ENCODE peak calls at places on chromosomes 16 and 17, in six cellular contexts. L, K, X, U, F and E are unnamed samples.

GRCh38 chr17:45648642-45649041 is 135.5 kb upstream of the CRHR1 start:
- DNase-seq in X (no peak), U (no peak), L (no peak), F (no peak), K (no peak), E (no peak)

GRCh38 chr17:14737984-14738651 is 437.2 kb downstream of the HS3ST3B1 start:
- DNase-seq in K (no peak), U (peak; percentile 93), X (peak; percentile 72), F (peak; percentile 99), L (peak; percentile 55), E (peak; percentile 14)

GRCh38 chr17:48462946-48463345 is 32.9 kb upstream of the SKAP1 start:
- DNase-seq in K (no peak), U (no peak), X (no peak), F (no peak), L (no peak), E (no peak)

GRCh38 chr16:83971165-83972130 is 3.4 kb downstream of the NECAB2 start:
- DNase-seq in L (peak; percentile 42), X (no peak), F (no peak), K (no peak), U (no peak), E (peak; percentile 24)

GRCh38 chr16:54331241-54332002 is 44.8 kb upstream of the IRX3 start:
- DNase-seq in K (no peak), F (no peak), L (no peak), X (no peak), U (no peak), E (no peak)

GRCh38 chr17:77208217-77208808 is 67.5 kb downstream of the SEC14L1 start:
- DNase-seq in L (peak; percentile 70), U (peak; percentile 68), K (no peak), X (peak; percentile 73), F (no peak), E (peak; percentile 61)

GRCh38 chr16:29308644-29309546 is 97.6 kb downstream of the NPIPB11 start:
- DNase-seq in F (no peak), X (no peak), K (no peak), L (no peak), U (no peak), E (no peak)

GRCh38 chr17:17494499-17495447 is 1.4 kb downstream of the RASD1 start:
- DNase-seq in X (no peak), L (peak; percentile 89), K (no peak), F (no peak), U (peak; percentile 74), E (peak; percentile 81)

GRCh38 chr16:2785101-2785991 is 2.0 kb downstream of the PRSS33 start:
- DNase-seq in L (no peak), K (no peak), U (no peak), X (no peak), F (no peak), E (no peak)

GRCh38 chr17:16217002-16217635 is at the start of gene PIGL:
- DNase-seq in U (peak; percentile 97), K (peak; percentile 91), L (peak; percentile 94), F (peak; percentile 89), X (peak; percentile 88), E (peak; percentile 93)

GRCh38 chr16:72877374-72878028 is 170.4 kb downstream of the ZFHX3 start:
- DNase-seq in L (no peak), F (peak; percentile 54), U (peak; percentile 84), X (peak; percentile 94), K (no peak), E (no peak)

GRCh38 chr16:88681084-88681680 is 5.1 kb downstream of the SNAI3 start:
- DNase-seq in K (no peak), X (no peak), U (no peak), F (peak; percentile 59), L (peak; percentile 56), E (no peak)

GRCh38 chr16:78606572-78606971 is 507.1 kb downstream of the WWOX start:
- DNase-seq in L (no peak), U (no peak), F (no peak), X (no peak), K (no peak), E (no peak)

GRCh38 chr17:4733073-4733531 is 1.9 kb downstream of the MED11 start:
- DNase-seq in X (no peak), F (no peak), K (no peak), U (no peak), L (peak; percentile 69), E (no peak)

GRCh38 chr16:82993874-82994375 is 367.2 kb downstream of the CDH13 start:
- DNase-seq in U (no peak), F (no peak), L (no peak), X (no peak), K (no peak), E (no peak)

GRCh38 chr17:45233423-45233924 is 11.8 kb downstream of the FMNL1 start:
- DNase-seq in X (no peak), F (no peak), K (no peak), U (no peak), L (no peak), E (no peak)

GRCh38 chr17:37576281-37576680 is 32.9 kb downstream of the SYNRG start:
- DNase-seq in X (no peak), L (no peak), U (peak; percentile 58), K (no peak), F (no peak), E (no peak)

GRCh38 chr17:16922386-16923096 is 49.4 kb downstream of the TNFRSF13B start:
- DNase-seq in X (no peak), K (no peak), U (peak; percentile 17), L (no peak), F (no peak), E (no peak)